ENCODE peak calls at places on chromosomes 6 and 20, in six cellular contexts. M, D, S, G, T and R are unnamed samples.

GRCh38 chr20:24337074-24337473 is 132.4 kb upstream of the SYNDIG1 start:
- DNase-seq in M (no peak), D (no peak), S (no peak), G (no peak), T (peak; percentile 55), R (no peak)

GRCh38 chr6:22727709-22728108 is 158.3 kb downstream of the HDGFL1 start:
- DNase-seq in M (no peak), D (no peak), S (no peak), G (no peak), T (no peak), R (no peak)

GRCh38 chr20:13469262-13469661 is 169.5 kb downstream of the TASP1 start:
- DNase-seq in M (no peak), D (no peak), S (no peak), G (no peak), T (no peak), R (no peak)

GRCh38 chr6:97563529-97563928 is 280.5 kb upstream of the MMS22L start:
- DNase-seq in M (no peak), D (no peak), S (no peak), G (no peak), T (no peak), R (no peak)

GRCh38 chr6:125114248-125114858 is 39.2 kb upstream of the TPD52L1 start:
- DNase-seq in M (peak; percentile 30), D (peak; percentile 29), S (peak; percentile 27), G (peak; percentile 21), T (peak; percentile 47), R (peak; percentile 53)

GRCh38 chr6:155779421-155779820 is 323.8 kb upstream of the NOX3 start:
- DNase-seq in M (no peak), D (no peak), S (no peak), G (no peak), T (no peak), R (no peak)

GRCh38 chr20:13139459-13140150 is 81.5 kb upstream of the ISM1 start:
- DNase-seq in M (no peak), D (no peak), S (no peak), G (no peak), T (no peak), R (no peak)

GRCh38 chr20:36340593-36340990 is 34.5 kb downstream of the DLGAP4 start:
- DNase-seq in M (no peak), D (no peak), S (no peak), G (no peak), T (no peak), R (no peak)

GRCh38 chr6:39189915-39190544 is 39.2 kb downstream of the KCNK5 start:
- DNase-seq in M (peak; percentile 34), D (peak; percentile 63), S (no peak), G (no peak), T (no peak), R (peak; percentile 54)

GRCh38 chr20:15241696-15242095 is 904.3 kb upstream of the FLRT3 start:
- DNase-seq in M (no peak), D (no peak), S (no peak), G (no peak), T (no peak), R (no peak)